ENCODE peak calls at places on chromosome 19, in six cellular contexts. O, L, D, F, W and N are unnamed samples.

GRCh38 chr19:33726756-33727155 is 69.9 kb upstream of the KCTD15 start:
- DNase-seq in O (no peak), L (no peak), D (no peak), F (no peak), W (no peak), N (no peak)

GRCh38 chr19:18913466-18913865 is 5.7 kb downstream of the COPE start:
- DNase-seq in O (no peak), L (no peak), D (no peak), F (no peak), W (no peak), N (no peak)

GRCh38 chr19:39915101-39915847 is 19.2 kb downstream of the FCGBP start:
- DNase-seq in O (no peak), L (no peak), D (no peak), F (no peak), W (no peak), N (no peak)

GRCh38 chr19:342801-343421 is 1.7 kb downstream of the MIER2 start:
- DNase-seq in O (no peak), L (peak; percentile 98), D (no peak), F (no peak), W (no peak), N (peak; percentile 80)

GRCh38 chr19:3771033-3771905 is 759 bp downstream of the RAX2 start:
- DNase-seq in O (no peak), L (no peak), D (no peak), F (no peak), W (peak; percentile 16), N (no peak)

GRCh38 chr19:36527873-36528193 is 238 bp downstream of the ZNF260 start:
- DNase-seq in O (no peak), L (no peak), D (no peak), F (no peak), W (no peak), N (no peak)

GRCh38 chr19:8036438-8037099 is 16.0 kb upstream of the CCL25 start:
- DNase-seq in O (no peak), L (no peak), D (no peak), F (no peak), W (no peak), N (no peak)

GRCh38 chr19:34154401-34154800 is 17.9 kb upstream of the LSM14A start:
- DNase-seq in O (no peak), L (no peak), D (no peak), F (no peak), W (no peak), N (no peak)

GRCh38 chr19:52492201-52492960 is 35.1 kb upstream of the ZNF808 start:
- DNase-seq in O (no peak), L (no peak), D (peak; percentile 82), F (no peak), W (peak; percentile 96), N (no peak)

GRCh38 chr19:10708261-10708660 is 7.0 kb downstream of the QTRT1 start:
- DNase-seq in O (no peak), L (no peak), D (no peak), F (no peak), W (no peak), N (no peak)

GRCh38 chr19:11141937-11142527 is 13.6 kb downstream of the SPC24 start:
- DNase-seq in O (no peak), L (no peak), D (no peak), F (no peak), W (peak; percentile 55), N (no peak)

GRCh38 chr19:8329993-8330392 is 8.7 kb downstream of the RPS28 start:
- DNase-seq in O (no peak), L (no peak), D (no peak), F (no peak), W (no peak), N (no peak)

GRCh38 chr19:46821512-46822359 is 28.9 kb downstream of the AP2S1 start:
- DNase-seq in O (no peak), L (no peak), D (no peak), F (peak; percentile 85), W (no peak), N (no peak)

DNA sequence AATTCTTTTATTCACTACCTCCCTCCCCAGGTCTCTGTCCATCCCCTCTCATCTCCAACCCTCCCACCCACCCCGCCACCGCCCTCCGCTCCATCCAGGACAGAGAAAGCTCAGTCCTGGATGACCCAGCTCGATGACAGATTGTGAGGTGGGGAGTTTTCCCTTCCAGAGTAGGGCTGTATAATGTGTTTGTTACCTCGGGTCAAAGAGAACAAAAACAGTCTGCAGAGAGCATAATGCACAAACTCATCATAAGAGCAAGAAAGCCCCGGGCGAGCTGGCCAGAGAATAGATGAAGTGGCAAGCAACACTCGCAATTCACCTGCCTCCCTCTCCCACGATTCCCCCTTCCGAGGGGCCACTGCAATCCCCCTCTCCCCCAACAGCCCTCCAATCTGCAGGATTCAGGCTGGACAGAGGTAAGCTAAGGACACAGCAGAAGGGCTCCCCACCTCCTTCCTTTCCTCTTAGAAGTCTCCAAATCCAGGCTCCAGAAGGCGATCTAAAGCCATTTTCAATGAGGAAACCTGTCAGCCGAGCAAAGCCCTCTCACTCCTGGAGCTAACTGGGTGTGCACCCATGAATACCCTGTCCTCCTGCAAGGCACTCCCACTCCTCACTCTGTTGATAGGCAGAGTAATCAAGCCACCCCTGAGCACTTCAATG is 2.6 kb downstream of the CACNA1A start:
- DNase-seq in O (no peak), L (no peak), D (no peak), F (no peak), W (no peak), N (no peak)
- H3K4me3 ChIP-seq in O (no peak overlapping the region), L (no peak overlapping the region), D (no peak overlapping the region), F (no peak overlapping the region), W (no peak overlapping the region), N (no peak overlapping the region)

DNA sequence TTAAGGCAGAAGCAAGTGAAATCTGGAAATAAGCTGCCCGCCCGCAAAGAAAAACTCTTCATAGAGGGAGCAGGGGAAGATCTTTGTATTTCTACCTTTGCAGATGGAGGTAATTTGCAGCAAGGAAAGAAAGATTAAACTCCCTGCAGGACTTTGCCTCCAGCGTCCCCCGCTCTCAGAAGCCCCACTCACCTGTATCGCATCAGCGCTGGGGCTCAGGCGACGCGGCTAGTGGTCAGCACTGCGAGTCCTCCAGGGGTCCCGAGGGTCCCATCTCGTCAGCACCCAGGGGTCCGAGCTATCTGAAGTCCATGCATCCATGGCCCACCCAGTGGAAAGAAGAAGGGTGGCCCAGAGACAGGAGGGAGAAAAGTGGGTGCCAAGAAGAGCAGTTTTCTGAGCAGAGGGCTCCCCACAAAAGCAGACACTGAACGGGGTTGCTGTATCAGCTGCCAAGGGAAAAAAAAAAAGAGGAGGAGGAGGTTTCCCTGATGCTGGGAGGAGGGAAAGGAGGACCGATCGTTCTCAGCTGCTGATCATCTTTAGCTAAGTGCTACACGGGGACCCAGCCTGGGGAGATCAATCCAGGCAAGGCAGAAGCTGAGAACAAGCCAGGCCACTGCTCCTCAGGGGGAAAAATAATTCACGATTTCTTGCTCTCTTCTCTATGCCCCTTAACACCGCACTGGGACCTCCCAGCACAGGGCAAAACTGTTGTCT is 117.6 kb upstream of the CACNA1A start:
- DNase-seq in O (no peak), L (no peak), D (no peak), F (no peak), W (no peak), N (no peak)
- H3K4me3 ChIP-seq in O (no peak overlapping the region), L (no peak overlapping the region), D (no peak overlapping the region), F (no peak overlapping the region), W (no peak overlapping the region), N (no peak overlapping the region)

DNA sequence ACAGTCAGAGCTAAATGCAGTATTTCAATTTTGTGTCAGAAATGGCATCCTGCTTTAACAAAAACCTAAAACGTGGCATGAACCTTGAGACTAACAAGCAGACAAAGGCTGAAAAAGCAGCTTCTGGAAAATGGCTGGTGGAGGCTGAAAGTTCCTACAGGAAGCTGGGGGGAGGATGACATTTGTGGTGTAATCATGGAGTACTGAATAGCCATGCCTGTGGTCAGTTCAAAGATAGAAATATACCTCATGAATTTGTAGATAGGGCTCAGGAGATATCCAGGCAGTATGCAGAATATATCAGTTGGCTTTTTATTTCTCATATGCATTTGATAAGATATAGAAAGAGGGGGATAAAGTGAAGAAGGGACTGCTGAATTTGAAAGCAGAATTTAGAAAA is 181.7 kb downstream of the UQCRFS1 start:
- DNase-seq in O (no peak), L (no peak), D (no peak), F (no peak), W (no peak), N (peak; percentile 11)
- H3K4me3 ChIP-seq in O (no peak overlapping the region), L (no peak overlapping the region), D (no peak overlapping the region), F (no peak overlapping the region), W (no peak overlapping the region), N (no peak overlapping the region)

GRCh38 chr19:16328824-16329482 is 4.3 kb downstream of the KLF2 start:
- DNase-seq in O (no peak), L (no peak), D (no peak), F (peak; percentile 44), W (no peak), N (peak; percentile 54)

GRCh38 chr19:16326401-16327130 is 1.9 kb downstream of the KLF2 start:
- DNase-seq in O (no peak), L (no peak), D (no peak), F (peak; percentile 54), W (peak; percentile 54), N (peak; percentile 35)

GRCh38 chr19:16327501-16327900 is 2.9 kb downstream of the KLF2 start:
- DNase-seq in O (no peak), L (no peak), D (no peak), F (peak; percentile 40), W (no peak), N (peak; percentile 31)

GRCh38 chr19:16327131-16327450 is 2.5 kb downstream of the KLF2 start:
- DNase-seq in O (no peak), L (no peak), D (no peak), F (no peak), W (no peak), N (peak; percentile 4)

DNA sequence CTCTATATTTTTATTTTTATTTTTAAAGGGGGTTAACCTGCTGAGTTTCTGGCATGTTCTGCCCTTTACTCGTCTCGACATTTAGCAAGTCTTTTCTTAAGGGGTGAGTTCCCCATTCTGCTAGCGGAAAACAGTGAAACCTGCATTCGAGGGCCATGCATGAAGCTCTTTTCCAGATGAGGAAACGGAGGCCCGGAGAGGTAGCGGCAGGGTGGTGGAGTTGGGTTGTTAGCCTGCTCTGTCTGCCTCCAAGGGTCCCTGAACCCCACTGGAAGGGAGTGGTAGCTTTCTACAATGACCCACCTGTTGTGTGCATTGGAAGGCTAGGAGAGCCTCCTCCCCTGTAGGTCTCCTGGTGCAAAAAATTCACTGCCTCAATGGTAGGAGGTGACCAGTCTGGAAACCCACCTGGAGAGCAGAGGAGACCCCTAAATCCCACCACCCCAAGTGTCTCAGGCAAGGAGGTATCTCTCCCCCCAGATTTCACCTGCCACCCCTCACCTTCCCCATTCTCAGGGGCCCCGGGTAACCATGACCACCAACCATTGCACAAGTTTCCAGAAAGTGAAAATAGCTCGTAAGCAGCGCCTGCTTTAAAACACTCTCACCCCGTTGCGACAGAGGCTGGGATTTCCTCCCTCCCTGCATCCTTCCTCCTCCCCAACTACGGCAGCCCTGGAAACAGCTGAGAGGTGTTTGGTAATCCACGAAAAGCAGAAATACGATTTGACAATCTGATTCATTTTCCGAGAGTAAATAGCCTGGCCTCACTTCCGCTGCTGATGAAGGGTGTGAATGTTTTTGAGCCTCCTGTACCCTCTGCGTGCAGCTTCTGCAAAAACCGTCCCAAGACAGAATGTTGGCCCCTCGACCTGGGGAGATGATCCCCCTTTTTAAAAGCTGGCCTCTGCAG is 3.5 kb downstream of the KLF2 start:
- DNase-seq in O (peak; percentile 31), L (peak; percentile 91), D (no peak), F (peak; percentile 76), W (no peak), N (peak; percentile 93)
- H3K4me3 ChIP-seq in O (no peak overlapping the region), L (no peak overlapping the region), D (no peak overlapping the region), F (peak overlapping the region; percentile 88), W (no peak overlapping the region), N (peak overlapping the region; percentile 47)